ENCODE peak calls at places on chromosomes 5 and 9, in six cellular contexts. One of them, this sample, is unnamed.

GRCh38 chr9:18495065-18495464 is 21.1 kb downstream of the ADAMTSL1 start:
- DNase-seq in left ventricle myocardium inferior: no peak
- DNase-seq in ascending aorta: no peak
- DNase-seq in fibroblast of lung: no peak
- DNase-seq in heart right ventricle: no peak
- DNase-seq in HCT116: no peak
- DNase-seq in this sample: no peak

GRCh38 chr9:131121346-131121745 is 4.0 kb upstream of the NUP214 start:
- DNase-seq in HCT116: no peak
- DNase-seq in fibroblast of lung: no peak
- DNase-seq in ascending aorta: peak; percentile 40
- DNase-seq in heart right ventricle: no peak
- DNase-seq in left ventricle myocardium inferior: no peak
- DNase-seq in this sample: no peak

GRCh38 chr5:53490747-53491146 is 10.3 kb downstream of the FST start:
- DNase-seq in left ventricle myocardium inferior: no peak
- DNase-seq in HCT116: no peak
- DNase-seq in fibroblast of lung: peak; percentile 62
- DNase-seq in ascending aorta: no peak
- DNase-seq in heart right ventricle: no peak
- DNase-seq in this sample: no peak

GRCh38 chr5:115936031-115936430 is 26.2 kb upstream of the LVRN start:
- DNase-seq in heart right ventricle: no peak
- DNase-seq in left ventricle myocardium inferior: no peak
- DNase-seq in ascending aorta: no peak
- DNase-seq in fibroblast of lung: no peak
- DNase-seq in HCT116: no peak
- DNase-seq in this sample: no peak

GRCh38 chr5:150946351-150946905 is 41.6 kb upstream of the ZNF300 start:
- DNase-seq in fibroblast of lung: peak; percentile 97
- DNase-seq in heart right ventricle: peak; percentile 83
- DNase-seq in ascending aorta: peak; percentile 89
- DNase-seq in left ventricle myocardium inferior: peak; percentile 86
- DNase-seq in HCT116: no peak
- DNase-seq in this sample: peak; percentile 95

GRCh38 chr5:122759740-122760139 is 15.1 kb upstream of the SNX2 start:
- DNase-seq in fibroblast of lung: no peak
- DNase-seq in heart right ventricle: no peak
- DNase-seq in HCT116: no peak
- DNase-seq in ascending aorta: no peak
- DNase-seq in left ventricle myocardium inferior: no peak
- DNase-seq in this sample: no peak

GRCh38 chr9:123749580-123750202 is 180.2 kb downstream of the DENND1A start:
- DNase-seq in HCT116: no peak
- DNase-seq in ascending aorta: no peak
- DNase-seq in heart right ventricle: no peak
- DNase-seq in left ventricle myocardium inferior: no peak
- DNase-seq in fibroblast of lung: no peak
- DNase-seq in this sample: no peak

GRCh38 chr5:137533963-137534362 is 34.8 kb upstream of the SPOCK1 start:
- DNase-seq in fibroblast of lung: no peak
- DNase-seq in heart right ventricle: no peak
- DNase-seq in ascending aorta: no peak
- DNase-seq in HCT116: no peak
- DNase-seq in left ventricle myocardium inferior: no peak
- DNase-seq in this sample: no peak

GRCh38 chr9:92724528-92725265 is 39.9 kb downstream of the BICD2 start:
- DNase-seq in HCT116: no peak
- DNase-seq in heart right ventricle: no peak
- DNase-seq in fibroblast of lung: no peak
- DNase-seq in ascending aorta: no peak
- DNase-seq in left ventricle myocardium inferior: no peak
- DNase-seq in this sample: no peak

GRCh38 chr5:124669300-124669648 is 77.2 kb downstream of the ZNF608 start:
- DNase-seq in heart right ventricle: no peak
- DNase-seq in HCT116: no peak
- DNase-seq in fibroblast of lung: no peak
- DNase-seq in ascending aorta: no peak
- DNase-seq in left ventricle myocardium inferior: no peak
- DNase-seq in this sample: no peak

GRCh38 chr9:31355159-31355882 is 1029.1 kb upstream of the ACO1 start:
- DNase-seq in left ventricle myocardium inferior: no peak
- DNase-seq in HCT116: no peak
- DNase-seq in fibroblast of lung: no peak
- DNase-seq in ascending aorta: no peak
- DNase-seq in heart right ventricle: no peak
- DNase-seq in this sample: no peak

GRCh38 chr5:77407152-77407551 is 85.0 kb downstream of the WDR41 start:
- DNase-seq in HCT116: no peak
- DNase-seq in left ventricle myocardium inferior: no peak
- DNase-seq in heart right ventricle: no peak
- DNase-seq in ascending aorta: no peak
- DNase-seq in fibroblast of lung: no peak
- DNase-seq in this sample: no peak

GRCh38 chr5:83375049-83375710 is 96.4 kb upstream of the VCAN start:
- DNase-seq in fibroblast of lung: peak; percentile 62
- DNase-seq in ascending aorta: no peak
- DNase-seq in left ventricle myocardium inferior: no peak
- DNase-seq in HCT116: no peak
- DNase-seq in heart right ventricle: no peak
- DNase-seq in this sample: no peak

GRCh38 chr9:112921549-112921948 is 30.9 kb upstream of the SLC46A2 start:
- DNase-seq in HCT116: peak; percentile 22
- DNase-seq in heart right ventricle: no peak
- DNase-seq in ascending aorta: no peak
- DNase-seq in left ventricle myocardium inferior: no peak
- DNase-seq in fibroblast of lung: peak; percentile 65
- DNase-seq in this sample: peak; percentile 40

GRCh38 chr9:136700959-136701664 is 11.3 kb upstream of the DIPK1B start:
- DNase-seq in left ventricle myocardium inferior: no peak
- DNase-seq in HCT116: no peak
- DNase-seq in ascending aorta: no peak
- DNase-seq in fibroblast of lung: no peak
- DNase-seq in heart right ventricle: no peak
- DNase-seq in this sample: no peak

GRCh38 chr9:131618071-131618479 is 72.8 kb downstream of the PRRT1B start:
- DNase-seq in heart right ventricle: peak; percentile 64
- DNase-seq in fibroblast of lung: no peak
- DNase-seq in HCT116: no peak
- DNase-seq in left ventricle myocardium inferior: peak; percentile 75
- DNase-seq in ascending aorta: no peak
- DNase-seq in this sample: no peak

GRCh38 chr9:95822583-95823431 is 52.7 kb upstream of the ERCC6L2 start:
- DNase-seq in fibroblast of lung: peak; percentile 96
- DNase-seq in left ventricle myocardium inferior: no peak
- DNase-seq in ascending aorta: no peak
- DNase-seq in heart right ventricle: no peak
- DNase-seq in HCT116: peak; percentile 2
- DNase-seq in this sample: no peak

GRCh38 chr5:1510631-1511030 is 13.1 kb downstream of the LPCAT1 start:
- DNase-seq in fibroblast of lung: no peak
- DNase-seq in HCT116: no peak
- DNase-seq in left ventricle myocardium inferior: peak; percentile 14
- DNase-seq in ascending aorta: peak; percentile 61
- DNase-seq in heart right ventricle: peak; percentile 4
- DNase-seq in this sample: peak; percentile 15

GRCh38 chr5:32197032-32197431 is 22.9 kb upstream of the GOLPH3 start:
- DNase-seq in left ventricle myocardium inferior: no peak
- DNase-seq in HCT116: no peak
- DNase-seq in heart right ventricle: no peak
- DNase-seq in ascending aorta: no peak
- DNase-seq in fibroblast of lung: no peak
- DNase-seq in this sample: no peak

GRCh38 chr9:114433720-114434255 is 46.0 kb upstream of the AKNA start:
- DNase-seq in fibroblast of lung: no peak
- DNase-seq in heart right ventricle: no peak
- DNase-seq in HCT116: no peak
- DNase-seq in left ventricle myocardium inferior: no peak
- DNase-seq in ascending aorta: peak; percentile 8
- DNase-seq in this sample: no peak

GRCh38 chr9:106953166-106953565 is 90.2 kb downstream of the ZNF462 start:
- DNase-seq in heart right ventricle: no peak
- DNase-seq in left ventricle myocardium inferior: no peak
- DNase-seq in ascending aorta: no peak
- DNase-seq in HCT116: no peak
- DNase-seq in fibroblast of lung: peak; percentile 59
- DNase-seq in this sample: no peak

GRCh38 chr5:172051643-172052362 is 45.4 kb upstream of the FBXW11 start:
- DNase-seq in fibroblast of lung: no peak
- DNase-seq in ascending aorta: peak; percentile 44
- DNase-seq in left ventricle myocardium inferior: no peak
- DNase-seq in HCT116: no peak
- DNase-seq in heart right ventricle: no peak
- DNase-seq in this sample: peak; percentile 82

GRCh38 chr5:137792291-137792690 is 38.1 kb upstream of the HNRNPA0 start:
- DNase-seq in fibroblast of lung: no peak
- DNase-seq in left ventricle myocardium inferior: no peak
- DNase-seq in HCT116: no peak
- DNase-seq in heart right ventricle: no peak
- DNase-seq in ascending aorta: no peak
- DNase-seq in this sample: no peak

GRCh38 chr5:116410345-116410890 is 164.2 kb downstream of the SEMA6A start:
- DNase-seq in heart right ventricle: no peak
- DNase-seq in fibroblast of lung: no peak
- DNase-seq in ascending aorta: no peak
- DNase-seq in HCT116: no peak
- DNase-seq in left ventricle myocardium inferior: no peak
- DNase-seq in this sample: no peak

GRCh38 chr9:109068764-109069163 is 51.0 kb downstream of the TMEM245 start:
- DNase-seq in fibroblast of lung: no peak
- DNase-seq in left ventricle myocardium inferior: no peak
- DNase-seq in heart right ventricle: no peak
- DNase-seq in ascending aorta: no peak
- DNase-seq in HCT116: no peak
- DNase-seq in this sample: no peak
- H3K36me3 ChIP-seq in fibroblast of lung: peaks cover 2% of the 10 kb centered on the region
- H3K36me3 ChIP-seq in left ventricle myocardium inferior: peaks cover 95% of the 10 kb centered on the region
- H3K36me3 ChIP-seq in heart right ventricle: peaks cover 97% of the 10 kb centered on the region
- H3K36me3 ChIP-seq in ascending aorta: peaks cover 41% of the 10 kb centered on the region
- H3K36me3 ChIP-seq in HCT116: peaks cover 11% of the 10 kb centered on the region
- H3K36me3 ChIP-seq in this sample: no peaks in the 10 kb centered on the region

GRCh38 chr9:83489961-83490360 is 48.2 kb downstream of the FRMD3 start:
- DNase-seq in heart right ventricle: no peak
- DNase-seq in ascending aorta: no peak
- DNase-seq in HCT116: no peak
- DNase-seq in fibroblast of lung: no peak
- DNase-seq in left ventricle myocardium inferior: no peak
- DNase-seq in this sample: no peak

GRCh38 chr9:83491995-83492394 is 46.2 kb downstream of the FRMD3 start:
- DNase-seq in heart right ventricle: no peak
- DNase-seq in HCT116: no peak
- DNase-seq in left ventricle myocardium inferior: no peak
- DNase-seq in fibroblast of lung: no peak
- DNase-seq in ascending aorta: no peak
- DNase-seq in this sample: no peak

DNA sequence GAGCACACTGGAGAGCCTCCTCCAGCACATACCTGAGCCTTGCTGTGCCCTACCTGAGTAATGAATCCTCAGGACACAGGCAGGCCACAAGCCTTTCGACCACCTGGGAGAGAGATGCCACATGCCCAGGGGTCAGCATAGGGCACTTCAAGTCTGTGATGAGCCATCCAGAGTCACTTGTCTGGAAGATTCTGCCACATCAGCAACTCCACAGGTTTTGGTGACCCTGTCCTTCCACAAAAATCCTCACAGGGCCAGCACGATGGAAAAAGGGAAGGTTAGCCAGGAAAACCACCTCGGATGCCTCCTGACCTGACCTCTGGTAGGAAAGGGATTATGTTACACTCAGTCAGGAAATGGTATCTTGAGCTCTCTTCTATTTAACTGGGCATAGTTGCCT is 46.8 kb downstream of the FRMD3 start:
- DNase-seq in HCT116: no peak
- DNase-seq in fibroblast of lung: no peak
- DNase-seq in left ventricle myocardium inferior: no peak
- DNase-seq in heart right ventricle: no peak
- DNase-seq in ascending aorta: no peak
- DNase-seq in this sample: no peak
- H3K27ac ChIP-seq in HCT116: no peak overlapping the region
- H3K27ac ChIP-seq in fibroblast of lung: no peak overlapping the region
- H3K27ac ChIP-seq in left ventricle myocardium inferior: peak overlapping the region; percentile 31
- H3K27ac ChIP-seq in heart right ventricle: no peak overlapping the region
- H3K27ac ChIP-seq in ascending aorta: no peak overlapping the region
- H3K27ac ChIP-seq in this sample: no peak overlapping the region

GRCh38 chr5:177142778-177143177 is 9.2 kb downstream of the NSD1 start:
- DNase-seq in HCT116: no peak
- DNase-seq in fibroblast of lung: no peak
- DNase-seq in heart right ventricle: no peak
- DNase-seq in left ventricle myocardium inferior: no peak
- DNase-seq in ascending aorta: no peak
- DNase-seq in this sample: no peak

GRCh38 chr5:177142029-177142681 is 8.6 kb downstream of the NSD1 start:
- DNase-seq in HCT116: no peak
- DNase-seq in ascending aorta: no peak
- DNase-seq in left ventricle myocardium inferior: no peak
- DNase-seq in heart right ventricle: no peak
- DNase-seq in fibroblast of lung: no peak
- DNase-seq in this sample: no peak

GRCh38 chr5:177141496-177141895 is 7.9 kb downstream of the NSD1 start:
- DNase-seq in fibroblast of lung: no peak
- DNase-seq in left ventricle myocardium inferior: no peak
- DNase-seq in heart right ventricle: no peak
- DNase-seq in HCT116: no peak
- DNase-seq in ascending aorta: no peak
- DNase-seq in this sample: no peak

DNA sequence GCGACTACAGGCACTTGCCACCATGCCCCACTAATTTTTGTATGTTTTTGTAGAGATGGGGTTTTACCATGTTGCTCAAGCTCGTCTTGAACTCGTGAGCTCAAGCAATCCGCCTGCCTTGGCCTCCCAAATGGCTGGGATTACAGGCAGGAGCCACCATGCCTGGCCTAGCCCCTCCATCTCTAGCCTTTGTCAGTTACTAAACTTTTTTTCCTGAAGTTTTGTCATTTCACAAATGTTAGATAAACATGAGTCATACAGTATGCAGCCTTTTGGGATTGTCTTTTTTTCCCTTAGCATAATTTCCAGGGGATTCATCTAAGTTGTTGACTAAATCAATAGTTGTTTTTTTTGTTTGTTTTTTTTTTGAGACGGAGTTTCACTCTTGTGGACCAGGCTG is 13.7 kb downstream of the NSD1 start:
- DNase-seq in left ventricle myocardium inferior: no peak
- DNase-seq in HCT116: no peak
- DNase-seq in fibroblast of lung: peak; percentile 54
- DNase-seq in ascending aorta: peak; percentile 11
- DNase-seq in heart right ventricle: no peak
- DNase-seq in this sample: no peak
- H3K36me3 ChIP-seq in left ventricle myocardium inferior: peaks cover 61% of the 10 kb centered on the region
- H3K36me3 ChIP-seq in HCT116: peaks cover 18% of the 10 kb centered on the region
- H3K36me3 ChIP-seq in fibroblast of lung: peaks cover 4% of the 10 kb centered on the region
- H3K36me3 ChIP-seq in ascending aorta: peaks cover 56% of the 10 kb centered on the region
- H3K36me3 ChIP-seq in heart right ventricle: peaks cover 96% of the 10 kb centered on the region
- H3K36me3 ChIP-seq in this sample: no peaks in the 10 kb centered on the region

DNA sequence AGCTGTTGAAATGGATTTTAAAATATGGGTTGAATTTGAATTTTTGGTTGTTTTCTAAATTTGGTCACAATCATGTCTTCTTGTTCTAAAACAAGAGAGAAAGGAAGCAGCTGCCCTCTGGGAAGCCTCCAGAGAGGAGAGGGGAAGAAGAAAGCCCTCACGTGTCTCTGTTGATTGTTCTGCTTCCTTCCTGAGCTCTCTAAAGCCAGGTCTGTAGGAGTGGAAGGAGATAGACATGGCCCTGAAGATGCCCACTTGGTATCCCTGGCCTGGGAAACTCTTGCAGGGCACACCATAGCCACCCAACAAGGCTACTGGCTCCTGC is 59.6 kb downstream of the GALNT12 start:
- DNase-seq in heart right ventricle: no peak
- DNase-seq in HCT116: no peak
- DNase-seq in ascending aorta: no peak
- DNase-seq in left ventricle myocardium inferior: no peak
- DNase-seq in fibroblast of lung: no peak
- DNase-seq in this sample: no peak
- H3K27ac ChIP-seq in heart right ventricle: peak overlapping the region; percentile 84
- H3K27ac ChIP-seq in HCT116: no peak overlapping the region
- H3K27ac ChIP-seq in ascending aorta: peak overlapping the region; percentile 44
- H3K27ac ChIP-seq in left ventricle myocardium inferior: peak overlapping the region; percentile 94
- H3K27ac ChIP-seq in fibroblast of lung: no peak overlapping the region
- H3K27ac ChIP-seq in this sample: no peak overlapping the region